ENCODE peak calls at places on chromosomes 1 and 21, in four cellular contexts. O, G, W and Q are unnamed samples.

GRCh38 chr1:12410351-12410750 is 180.5 kb downstream of the VPS13D start:
- DNase-seq in O (no peak), G (no peak), W (no peak), Q (no peak)

GRCh38 chr1:61406467-61406866 is 318.5 kb downstream of the TM2D1 start:
- DNase-seq in O (no peak), G (no peak), W (no peak), Q (no peak)

GRCh38 chr1:30706528-30706927 is 16.9 kb downstream of the MATN1 start:
- DNase-seq in O (no peak), G (no peak), W (no peak), Q (no peak)

GRCh38 chr1:113007706-113008364 is 51.8 kb upstream of the SLC16A1 start:
- DNase-seq in O (no peak), G (no peak), W (no peak), Q (no peak)

GRCh38 chr1:11738096-11738495 is 2.2 kb downstream of the AGTRAP start:
- DNase-seq in O (no peak), G (no peak), W (no peak), Q (no peak)

GRCh38 chr1:33181038-33181861 is 593 bp downstream of the TRIM62 start:
- DNase-seq in O (no peak), G (no peak), W (no peak), Q (peak; percentile 61)

GRCh38 chr1:244730934-244731434 is 78.1 kb downstream of the DESI2 start:
- DNase-seq in O (no peak), G (no peak), W (no peak), Q (no peak)

GRCh38 chr21:32560896-32561295 is 24.4 kb downstream of the TCP10L start:
- DNase-seq in O (no peak), G (no peak), W (no peak), Q (no peak)

GRCh38 chr1:31027693-31028526 is 37.6 kb downstream of the PUM1 start:
- DNase-seq in O (no peak), G (no peak), W (peak; percentile 73), Q (no peak)

GRCh38 chr21:44702111-44702972 is 5.4 kb downstream of the KRTAP10-12 start:
- DNase-seq in O (no peak), G (no peak), W (no peak), Q (no peak)

GRCh38 chr1:22886211-22886610 is 86.5 kb downstream of the LACTBL1 start:
- DNase-seq in O (no peak), G (no peak), W (no peak), Q (no peak)
- TF ChIP-seq SP1 in O (no peak), G (no peak), W (no peak), Q (no peak)

DNA sequence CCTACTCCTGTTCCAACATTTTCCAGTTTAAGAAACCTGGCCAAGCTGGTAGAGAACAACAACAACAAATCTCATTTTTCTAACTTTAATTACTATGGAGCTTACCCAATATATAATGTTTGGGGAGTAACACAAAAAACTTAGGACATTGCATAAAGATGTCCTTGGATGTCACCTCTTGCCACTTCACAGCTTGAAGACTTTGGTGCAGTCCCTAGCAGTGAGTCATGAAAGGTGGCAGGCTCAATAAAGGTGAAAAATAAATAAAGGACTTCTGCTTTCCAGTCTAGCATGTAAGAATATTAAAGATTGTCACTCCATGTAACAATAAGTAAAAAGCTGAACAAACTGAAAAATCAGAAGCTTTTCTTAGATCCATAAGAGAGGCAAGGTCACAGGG is 17.6 kb upstream of the SELP start:
- DNase-seq in O (no peak), G (no peak), W (no peak), Q (no peak)
- TF ChIP-seq MAX in O (no peak), G (no peak), W (no peak), Q (no peak)

DNA sequence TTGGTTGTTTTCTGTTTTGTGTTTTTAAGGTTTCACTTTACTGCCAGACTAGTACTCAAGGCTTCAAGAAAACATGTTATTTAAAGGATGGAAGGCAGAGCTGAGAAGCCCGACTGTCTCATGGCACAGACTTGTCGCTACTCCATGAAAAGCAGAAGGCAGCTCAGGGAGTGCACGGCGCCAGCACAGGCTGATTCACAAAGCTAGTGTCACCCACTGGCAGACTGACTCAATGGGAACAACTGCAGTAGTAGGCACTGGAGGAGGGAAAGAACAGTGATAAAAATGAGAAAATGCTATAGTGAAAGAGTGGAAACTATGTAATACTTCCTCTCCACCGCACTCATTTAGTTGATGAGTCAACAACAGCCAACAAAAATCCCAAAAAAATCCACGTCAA is 14.7 kb downstream of the HSF2BP start:
- DNase-seq in O (no peak), G (no peak), W (no peak), Q (no peak)
- TF ChIP-seq SP1 in O (no peak), G (no peak), W (no peak), Q (no peak)

DNA sequence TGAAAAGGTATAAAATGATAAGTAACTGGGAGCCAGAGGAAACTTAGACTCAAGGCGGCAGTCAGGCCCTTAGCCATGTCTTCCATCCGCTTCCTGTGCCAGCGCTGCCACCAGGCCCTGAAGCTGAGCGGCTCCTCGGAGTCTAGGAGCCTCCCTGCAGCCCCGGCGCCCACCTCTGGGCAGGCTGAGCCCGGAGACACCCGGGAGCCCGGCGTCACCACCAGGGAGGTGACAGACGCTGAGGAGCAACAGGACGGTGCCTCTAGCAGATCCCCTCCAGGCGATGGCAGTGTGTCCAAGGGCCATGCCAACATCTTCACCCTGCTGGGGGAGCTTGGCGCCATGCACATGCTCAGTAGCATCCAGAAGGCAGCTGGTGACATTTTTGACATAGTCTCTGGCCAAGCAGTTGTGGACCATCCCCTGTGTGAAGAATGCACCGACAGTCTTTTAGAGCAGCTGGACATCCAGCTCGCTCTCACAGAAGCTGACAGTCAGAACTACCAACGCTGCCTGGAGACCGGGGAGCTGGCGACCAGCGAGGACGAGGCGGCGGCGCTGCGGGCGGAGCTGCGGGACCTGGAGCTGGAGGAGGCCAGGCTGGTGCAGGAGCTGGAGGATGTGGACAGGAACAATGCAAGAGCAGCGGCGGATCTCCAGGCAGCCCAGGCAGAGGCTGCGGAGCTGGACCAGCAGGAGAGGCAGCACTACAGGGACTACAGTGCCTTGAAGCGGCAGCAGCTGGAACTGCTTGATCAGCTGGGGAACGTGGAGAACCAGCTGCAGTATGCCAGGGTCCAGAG is at the start of gene BECN2:
- DNase-seq in O (no peak), G (no peak), W (peak; percentile 58), Q (peak; percentile 13)
- TF ChIP-seq MAX in O (no peak), G (no peak), W (no peak), Q (no peak)

GRCh38 chr21:43654806-43655489 is 4.3 kb downstream of the HSF2BP start:
- DNase-seq in O (no peak), G (no peak), W (no peak), Q (no peak)
- TF ChIP-seq SP1 in O (no peak), G (no peak), W (no peak), Q (no peak)

DNA sequence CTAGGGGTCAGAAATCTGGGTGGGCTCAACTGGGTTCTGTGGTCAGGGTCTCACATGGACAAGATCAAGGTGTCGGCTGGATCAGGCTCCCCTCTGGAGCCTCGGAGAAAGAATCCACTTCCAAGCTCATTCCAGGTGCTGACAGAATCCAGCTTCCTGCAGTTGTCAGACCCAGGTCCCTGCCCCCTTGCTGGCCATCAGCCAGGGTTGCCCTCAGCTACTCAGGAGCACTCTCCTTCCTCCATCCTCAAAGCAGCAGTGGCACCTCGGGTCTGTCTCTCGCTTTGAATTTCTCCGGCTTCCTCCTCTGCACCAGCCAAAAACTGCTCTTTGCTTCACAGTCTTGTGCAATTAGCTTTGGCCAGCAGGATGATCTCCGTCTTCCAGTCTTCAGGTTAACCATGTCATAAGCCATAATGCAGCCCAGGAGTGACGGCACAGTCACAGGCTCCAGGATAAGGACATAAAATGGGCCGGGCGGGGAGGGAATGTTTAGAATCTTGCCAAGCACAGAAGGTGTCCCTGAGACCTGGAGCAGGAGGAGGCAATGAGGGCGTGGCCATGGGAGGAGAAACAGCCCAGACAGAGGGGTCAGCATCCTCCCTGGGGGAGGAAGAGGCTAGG is 79.4 kb upstream of the SLC25A33 start:
- DNase-seq in O (no peak), G (no peak), W (no peak), Q (no peak)
- TF ChIP-seq MAX in O (no peak), G (no peak), W (no peak), Q (no peak)

DNA sequence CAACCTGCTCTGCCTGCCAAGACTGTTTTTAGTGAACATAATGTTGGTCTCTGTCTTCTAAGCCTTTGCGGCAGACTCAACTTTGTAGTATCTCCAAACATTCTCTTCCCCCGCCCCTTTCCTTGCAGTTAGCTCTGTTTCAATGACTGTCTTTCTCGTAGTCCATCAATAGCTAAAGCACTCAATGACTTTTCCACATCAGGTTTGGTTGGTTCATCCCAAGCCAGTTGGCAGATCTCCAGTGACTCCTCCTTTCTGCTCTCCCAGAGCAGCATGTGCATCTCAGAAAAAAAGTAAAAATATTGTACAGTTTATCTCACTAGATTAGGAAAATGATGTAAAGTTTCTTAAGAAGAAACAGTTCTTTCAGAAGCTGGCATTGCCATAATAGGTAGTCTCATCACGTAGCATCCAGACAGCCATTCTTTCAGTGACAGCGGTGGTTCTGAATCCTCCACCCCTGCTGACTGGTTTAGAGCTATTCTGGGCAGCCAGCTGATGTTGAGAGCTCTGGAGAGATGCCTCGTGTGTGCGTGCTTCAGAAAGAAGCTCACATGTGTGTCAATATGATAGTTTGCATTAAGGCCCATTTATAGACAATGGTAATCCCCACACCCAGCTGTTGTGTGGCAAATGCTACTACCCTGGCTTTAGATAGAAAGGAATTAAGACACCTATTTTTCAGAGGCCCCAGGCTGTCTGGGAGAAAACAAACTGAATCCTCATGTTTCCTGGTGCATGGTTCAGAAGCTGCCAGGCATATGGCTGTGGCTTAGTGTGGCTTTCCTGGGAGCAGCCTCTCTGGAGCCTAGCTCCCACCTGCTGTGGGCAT is 53.2 kb downstream of the CNN3 start:
- DNase-seq in O (no peak), G (no peak), W (no peak), Q (no peak)
- TF ChIP-seq SP1 in O (no peak), G (no peak), W (no peak), Q (no peak)

DNA sequence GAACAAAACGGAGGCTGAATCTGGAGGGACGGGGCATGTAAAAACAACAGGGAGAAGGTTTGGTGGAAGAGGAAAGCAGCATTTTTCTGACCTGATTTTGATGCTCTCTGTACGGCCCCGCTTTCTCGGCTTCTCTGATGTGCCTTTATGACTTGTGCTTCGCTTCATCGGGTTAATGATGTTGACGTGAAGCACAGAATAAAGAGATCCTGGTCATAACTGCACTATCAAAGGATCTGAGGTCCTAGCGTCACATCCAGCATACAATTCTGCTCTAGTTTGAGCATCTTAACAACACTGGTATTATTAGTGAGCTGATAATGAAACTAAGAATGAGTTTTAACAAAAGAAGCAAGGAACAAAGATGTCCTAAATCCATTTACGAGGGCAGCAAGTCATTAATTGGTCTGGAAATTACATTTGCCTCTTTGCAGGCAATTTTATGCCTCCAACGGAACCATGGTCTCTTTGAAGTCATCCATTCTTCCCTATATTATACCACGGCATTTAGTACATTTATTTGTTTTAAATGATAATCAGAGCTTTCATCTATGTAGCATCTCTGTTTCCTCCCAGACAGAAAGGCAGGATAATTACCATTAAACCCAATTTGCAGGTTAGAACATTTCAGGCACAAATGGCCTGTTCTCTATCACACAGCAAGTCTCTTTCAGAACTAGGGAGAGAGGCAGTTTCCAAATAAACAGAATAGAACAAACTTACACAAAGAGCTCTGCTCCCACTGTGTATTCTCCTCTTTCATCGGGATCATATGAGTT is 45.3 kb upstream of the B3GALNT2 start:
- DNase-seq in O (no peak), G (no peak), W (no peak), Q (no peak)
- TF ChIP-seq MAX in O (no peak), G (no peak), W (no peak), Q (no peak)

DNA sequence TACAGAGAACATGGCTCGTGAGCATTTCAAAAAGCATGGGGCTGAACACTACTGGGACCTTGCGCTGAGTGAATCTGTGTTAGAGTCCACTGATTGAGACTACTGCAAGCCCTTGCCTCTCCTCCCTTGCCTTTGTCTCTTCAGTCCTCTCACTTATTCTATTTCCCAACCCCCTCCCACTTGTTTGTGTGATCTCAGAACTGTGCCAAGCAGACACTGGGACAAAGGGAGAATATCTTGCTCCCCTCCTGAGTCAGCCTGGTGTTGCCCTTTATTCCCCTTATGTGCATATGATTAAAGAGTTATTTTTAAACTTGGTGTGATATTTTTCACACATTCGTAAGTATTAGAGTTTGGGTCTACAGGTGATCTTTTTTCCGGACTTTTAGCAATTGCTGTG is 11.1 kb upstream of the RPRD2 start:
- DNase-seq in O (no peak), G (no peak), W (no peak), Q (no peak)
- TF ChIP-seq SP1 in O (no peak), G (no peak), W (no peak), Q (no peak)